ENCODE peak calls at places on chromosomes 3 and 15, in ten cellular contexts. H, Z, N, V, C, U, F, S, D and P are unnamed samples.

GRCh38 chr3:151096697-151097096 is 11.2 kb downstream of the MED12L start:
- DNase-seq in H (no peak), Z (no peak), N (no peak), V (no peak), C (no peak), U (no peak), F (no peak), S (no peak), D (no peak), P (no peak)

GRCh38 chr3:33915796-33916589 is 117.6 kb downstream of the PDCD6IP start:
- DNase-seq in H (peak), Z (peak), N (no peak), V (peak), C (no peak), U (no peak), F (no peak), S (no peak), D (peak), P (no peak)

GRCh38 chr3:64082411-64082810 is 59.1 kb upstream of the PSMD6 start:
- DNase-seq in H (no peak), Z (no peak), N (no peak), V (no peak), C (no peak), U (no peak), F (no peak), S (no peak), D (no peak), P (no peak)

GRCh38 chr3:157132936-157133335 is 27.0 kb downstream of the CCNL1 start:
- DNase-seq in H (no peak), Z (no peak), N (no peak), V (no peak), C (no peak), U (no peak), F (peak), S (no peak), D (no peak), P (no peak)

GRCh38 chr3:4995500-4996053 is 16.3 kb downstream of the BHLHE40 start:
- DNase-seq in H (peak), Z (no peak), N (peak), V (peak), C (peak), U (no peak), F (no peak), S (no peak), D (no peak), P (no peak)

GRCh38 chr3:156448300-156448699 is 106.6 kb downstream of the SSR3 start:
- DNase-seq in H (peak), Z (peak), N (no peak), V (peak), C (no peak), U (peak), F (no peak), S (peak), D (no peak), P (peak)

GRCh38 chr3:71260782-71261181 is 322.7 kb downstream of the FOXP1 start:
- DNase-seq in H (no peak), Z (no peak), N (no peak), V (no peak), C (no peak), U (no peak), F (no peak), S (no peak), D (no peak), P (no peak)

GRCh38 chr3:50708620-50709019 is 33.9 kb downstream of the DOCK3 start:
- DNase-seq in H (no peak), Z (no peak), N (no peak), V (no peak), C (no peak), U (no peak), F (no peak), S (peak), D (no peak), P (no peak)

GRCh38 chr15:38012894-38013293 is 78.5 kb downstream of the TMCO5A start:
- DNase-seq in H (no peak), Z (no peak), N (no peak), V (no peak), C (no peak), U (no peak), F (no peak), S (no peak), D (no peak), P (no peak)

GRCh38 chr15:27743638-27744037 is 355.5 kb downstream of the OCA2 start:
- DNase-seq in H (no peak), Z (no peak), N (no peak), V (no peak), C (no peak), U (no peak), F (no peak), S (no peak), D (no peak), P (no peak)

GRCh38 chr3:42061042-42061710 is 30.0 kb upstream of the TRAK1 start:
- DNase-seq in H (no peak), Z (no peak), N (no peak), V (no peak), C (no peak), U (no peak), F (no peak), S (no peak), D (no peak), P (no peak)

GRCh38 chr3:49869525-49870126 is at the start of gene CAMKV:
- DNase-seq in H (no peak), Z (peak), N (no peak), V (no peak), C (peak), U (peak), F (no peak), S (peak), D (no peak), P (no peak)

GRCh38 chr3:130093741-130094391 is 12.2 kb downstream of the ALG1L2 start:
- DNase-seq in H (no peak), Z (peak), N (no peak), V (no peak), C (no peak), U (no peak), F (no peak), S (no peak), D (no peak), P (no peak)

GRCh38 chr3:46578973-46579755 is 13.1 kb upstream of the LRRC2 start:
- DNase-seq in H (no peak), Z (no peak), N (no peak), V (no peak), C (no peak), U (no peak), F (no peak), S (no peak), D (no peak), P (no peak)

GRCh38 chr3:157317895-157318294 is 118.8 kb upstream of the PTX3 start:
- DNase-seq in H (no peak), Z (no peak), N (no peak), V (no peak), C (no peak), U (no peak), F (no peak), S (no peak), D (no peak), P (no peak)

GRCh38 chr3:72678892-72679291 is 169.4 kb downstream of the SHQ1 start:
- DNase-seq in H (no peak), Z (no peak), N (no peak), V (peak), C (no peak), U (no peak), F (no peak), S (no peak), D (no peak), P (no peak)

GRCh38 chr3:35651888-35652287 is 12.6 kb downstream of the ARPP21 start:
- DNase-seq in H (peak), Z (no peak), N (no peak), V (no peak), C (no peak), U (no peak), F (no peak), S (no peak), D (no peak), P (no peak)

GRCh38 chr3:53286727-53287412 is 31.0 kb upstream of the TKT start:
- DNase-seq in H (peak), Z (peak), N (no peak), V (no peak), C (no peak), U (no peak), F (no peak), S (no peak), D (no peak), P (no peak)

GRCh38 chr3:125002414-125002811 is 53.4 kb downstream of the HEG1 start:
- DNase-seq in H (no peak), Z (no peak), N (no peak), V (no peak), C (no peak), U (peak), F (no peak), S (no peak), D (peak), P (no peak)

GRCh38 chr3:163382183-163382582 is 1696.1 kb downstream of the SI start:
- DNase-seq in H (no peak), Z (no peak), N (no peak), V (no peak), C (no peak), U (no peak), F (no peak), S (no peak), D (no peak), P (no peak)

GRCh38 chr3:150183619-150184425 is 213.1 kb upstream of the PFN2 start:
- DNase-seq in H (peak), Z (peak), N (peak), V (peak), C (peak), U (peak), F (peak), S (peak), D (peak), P (peak)

GRCh38 chr3:5613580-5613979 is 426.1 kb downstream of the EDEM1 start:
- DNase-seq in H (no peak), Z (no peak), N (no peak), V (no peak), C (no peak), U (no peak), F (no peak), S (no peak), D (no peak), P (no peak)

GRCh38 chr3:197501879-197502620 is 53.7 kb downstream of the BDH1 start:
- DNase-seq in H (peak), Z (peak), N (no peak), V (no peak), C (peak), U (no peak), F (no peak), S (no peak), D (no peak), P (no peak)

GRCh38 chr3:147427796-147428195 is 18.6 kb downstream of the ZIC1 start:
- DNase-seq in H (no peak), Z (no peak), N (no peak), V (no peak), C (no peak), U (no peak), F (no peak), S (no peak), D (no peak), P (no peak)

GRCh38 chr3:32492684-32493436 is 9.8 kb downstream of the CMTM6 start:
- DNase-seq in H (no peak), Z (no peak), N (no peak), V (no peak), C (no peak), U (no peak), F (no peak), S (no peak), D (no peak), P (no peak)

GRCh38 chr3:50382271-50382670 is 22.9 kb upstream of the TMEM115 start:
- DNase-seq in H (no peak), Z (no peak), N (no peak), V (no peak), C (no peak), U (no peak), F (no peak), S (no peak), D (no peak), P (no peak)

GRCh38 chr3:134655706-134656105 is 4.9 kb upstream of the KY start:
- DNase-seq in H (no peak), Z (no peak), N (peak), V (no peak), C (no peak), U (no peak), F (no peak), S (no peak), D (no peak), P (no peak)
- H3K27ac ChIP-seq in H (no peak), Z (no peak), N (no peak), V (no peak), C (no peak), U (no peak), F (no peak), S (no peak), D (no peak), P (no peak)

GRCh38 chr3:144463916-144464315 is 492.3 kb downstream of the DIPK2A start:
- DNase-seq in H (no peak), Z (no peak), N (no peak), V (no peak), C (no peak), U (no peak), F (no peak), S (no peak), D (no peak), P (no peak)

GRCh38 chr3:144456041-144456440 is 484.4 kb downstream of the DIPK2A start:
- DNase-seq in H (no peak), Z (no peak), N (no peak), V (no peak), C (no peak), U (no peak), F (no peak), S (no peak), D (no peak), P (no peak)

GRCh38 chr3:144462337-144462736 is 490.7 kb downstream of the DIPK2A start:
- DNase-seq in H (no peak), Z (no peak), N (no peak), V (no peak), C (no peak), U (no peak), F (no peak), S (no peak), D (no peak), P (no peak)

GRCh38 chr3:144457758-144458157 is 486.1 kb downstream of the DIPK2A start:
- DNase-seq in H (no peak), Z (no peak), N (no peak), V (no peak), C (no peak), U (no peak), F (no peak), S (no peak), D (no peak), P (no peak)

GRCh38 chr3:144458283-144458682 is 486.7 kb downstream of the DIPK2A start:
- DNase-seq in H (no peak), Z (no peak), N (no peak), V (no peak), C (no peak), U (no peak), F (no peak), S (no peak), D (no peak), P (no peak)
- H3K27ac ChIP-seq in H (no peak), Z (no peak), N (no peak), V (no peak), C (no peak), U (no peak), F (no peak), S (no peak), D (no peak), P (no peak)

GRCh38 chr3:106963446-106963845 is 413.8 kb upstream of the CCDC54 start:
- DNase-seq in H (peak), Z (no peak), N (no peak), V (no peak), C (no peak), U (no peak), F (no peak), S (no peak), D (no peak), P (no peak)
- H3K27ac ChIP-seq in H (peak), Z (no peak), N (peak), V (no peak), C (no peak), U (no peak), F (no peak), S (no peak), D (no peak), P (no peak)

DNA sequence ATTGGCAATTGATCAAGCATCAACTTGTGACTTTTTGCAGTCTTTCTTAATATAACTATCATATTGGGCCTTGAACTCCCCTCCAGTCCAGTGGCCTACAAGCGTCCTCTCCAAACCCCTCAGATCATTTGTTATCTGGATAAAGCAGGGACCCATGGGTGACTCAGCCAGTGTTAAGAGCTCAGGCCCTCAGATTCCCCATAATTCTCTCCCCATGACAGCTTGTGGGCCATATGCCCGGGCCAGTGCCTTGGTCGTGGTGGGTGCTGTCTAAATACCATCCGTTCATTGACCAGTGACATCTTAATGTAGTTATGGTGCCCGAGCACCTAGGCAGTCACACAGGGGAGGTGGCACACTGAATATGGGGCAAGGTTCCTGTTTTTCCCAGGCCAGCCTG is 18.1 kb downstream of the MCF2L2 start:
- DNase-seq in H (no peak), Z (no peak), N (no peak), V (no peak), C (no peak), U (no peak), F (no peak), S (no peak), D (no peak), P (no peak)
- H3K27ac ChIP-seq in H (no peak), Z (no peak), N (no peak), V (no peak), C (no peak), U (no peak), F (no peak), S (no peak), D (no peak), P (no peak)

GRCh38 chr3:115804722-115805121 is 181.4 kb downstream of the GAP43 start:
- DNase-seq in H (peak), Z (no peak), N (no peak), V (peak), C (no peak), U (no peak), F (no peak), S (no peak), D (no peak), P (no peak)
- H3K27ac ChIP-seq in H (no peak), Z (peak), N (peak), V (no peak), C (no peak), U (no peak), F (no peak), S (no peak), D (no peak), P (no peak)

GRCh38 chr3:122283796-122284445 is 41.1 kb upstream of the CSTA start:
- DNase-seq in H (no peak), Z (no peak), N (no peak), V (no peak), C (no peak), U (no peak), F (no peak), S (no peak), D (no peak), P (no peak)
- H3K27ac ChIP-seq in H (no peak), Z (no peak), N (no peak), V (no peak), C (no peak), U (no peak), F (no peak), S (no peak), D (no peak), P (no peak)